ENCODE peak calls at places on chromosomes 1 and 21, in four cellular contexts. One of them, this sample, is unnamed.

GRCh38 chr21:28228624-28228995 is 764.1 kb downstream of the LTN1 start:
- DNase-seq in nephron progenitor cell: no peak
- DNase-seq in H4: no peak
- DNase-seq in posterior cingulate gyrus: no peak
- DNase-seq in this sample: no peak

GRCh38 chr21:37348664-37349063 is 17.9 kb upstream of the DYRK1A start:
- DNase-seq in nephron progenitor cell: no peak
- DNase-seq in H4: peak
- DNase-seq in posterior cingulate gyrus: no peak
- DNase-seq in this sample: no peak

GRCh38 chr1:153945795-153946621 is 510 bp downstream of the DENND4B start:
- DNase-seq in nephron progenitor cell: peak
- DNase-seq in H4: peak
- DNase-seq in posterior cingulate gyrus: peak
- DNase-seq in this sample: peak

GRCh38 chr21:45325206-45326168 is 37.8 kb upstream of the POFUT2 start:
- DNase-seq in nephron progenitor cell: no peak
- DNase-seq in H4: no peak
- DNase-seq in posterior cingulate gyrus: no peak
- DNase-seq in this sample: no peak

GRCh38 chr1:216566809-216567208 is 143.6 kb upstream of the USH2A start:
- DNase-seq in nephron progenitor cell: no peak
- DNase-seq in H4: peak
- DNase-seq in posterior cingulate gyrus: no peak
- DNase-seq in this sample: no peak

GRCh38 chr1:230303069-230303468 is 123.1 kb downstream of the PGBD5 start:
- DNase-seq in nephron progenitor cell: no peak
- DNase-seq in H4: no peak
- DNase-seq in posterior cingulate gyrus: no peak
- DNase-seq in this sample: no peak

GRCh38 chr1:203858055-203858454 is 3.3 kb upstream of the SNRPE start:
- DNase-seq in nephron progenitor cell: no peak
- DNase-seq in H4: no peak
- DNase-seq in posterior cingulate gyrus: no peak
- DNase-seq in this sample: no peak

GRCh38 chr1:228733576-228733975 is 1.7 kb upstream of the RHOU start:
- DNase-seq in nephron progenitor cell: no peak
- DNase-seq in H4: no peak
- DNase-seq in posterior cingulate gyrus: no peak
- DNase-seq in this sample: no peak

GRCh38 chr1:231162300-231162969 is 577 bp downstream of the TRIM67 start:
- DNase-seq in nephron progenitor cell: peak
- DNase-seq in H4: no peak
- DNase-seq in posterior cingulate gyrus: no peak
- DNase-seq in this sample: no peak

GRCh38 chr1:107430540-107431228 is 289.8 kb downstream of the NTNG1 start:
- DNase-seq in nephron progenitor cell: peak
- DNase-seq in H4: peak
- DNase-seq in posterior cingulate gyrus: no peak
- DNase-seq in this sample: no peak

GRCh38 chr1:164440222-164440621 is 118.8 kb upstream of the PBX1 start:
- DNase-seq in nephron progenitor cell: peak
- DNase-seq in H4: peak
- DNase-seq in posterior cingulate gyrus: no peak
- DNase-seq in this sample: peak

GRCh38 chr1:58857673-58858343 is 74.0 kb upstream of the JUN start:
- DNase-seq in nephron progenitor cell: no peak
- DNase-seq in H4: no peak
- DNase-seq in posterior cingulate gyrus: no peak
- DNase-seq in this sample: no peak

GRCh38 chr1:13494025-13494424 is 19.8 kb downstream of the LRRC38 start:
- DNase-seq in nephron progenitor cell: no peak
- DNase-seq in H4: no peak
- DNase-seq in posterior cingulate gyrus: no peak
- DNase-seq in this sample: no peak

GRCh38 chr21:15669247-15669646 is 60.5 kb upstream of the USP25 start:
- DNase-seq in nephron progenitor cell: no peak
- DNase-seq in H4: no peak
- DNase-seq in posterior cingulate gyrus: no peak
- DNase-seq in this sample: no peak

GRCh38 chr1:186076006-186076405 is 299.0 kb downstream of the TPR start:
- DNase-seq in nephron progenitor cell: no peak
- DNase-seq in H4: no peak
- DNase-seq in posterior cingulate gyrus: no peak
- DNase-seq in this sample: no peak

GRCh38 chr1:33295450-33296081 is 25.3 kb downstream of the A3GALT2 start:
- DNase-seq in nephron progenitor cell: peak
- DNase-seq in H4: peak
- DNase-seq in posterior cingulate gyrus: peak
- DNase-seq in this sample: peak

GRCh38 chr1:228018961-228019721 is 12.3 kb downstream of the WNT3A start:
- DNase-seq in nephron progenitor cell: no peak
- DNase-seq in H4: no peak
- DNase-seq in posterior cingulate gyrus: no peak
- DNase-seq in this sample: no peak

GRCh38 chr1:4174291-4175200 is 274.5 kb upstream of the C1orf174 start:
- DNase-seq in nephron progenitor cell: no peak
- DNase-seq in H4: no peak
- DNase-seq in posterior cingulate gyrus: no peak
- DNase-seq in this sample: no peak

GRCh38 chr1:70038025-70038424 is 167.4 kb downstream of the LRRC40 start:
- DNase-seq in nephron progenitor cell: no peak
- DNase-seq in H4: peak
- DNase-seq in posterior cingulate gyrus: no peak
- DNase-seq in this sample: no peak

GRCh38 chr1:55610203-55610602 is 395.0 kb upstream of the USP24 start:
- DNase-seq in nephron progenitor cell: no peak
- DNase-seq in H4: no peak
- DNase-seq in posterior cingulate gyrus: no peak
- DNase-seq in this sample: no peak

GRCh38 chr1:152886758-152887409 is 8.8 kb downstream of the SMCP start:
- DNase-seq in nephron progenitor cell: no peak
- DNase-seq in H4: peak
- DNase-seq in posterior cingulate gyrus: no peak
- DNase-seq in this sample: no peak

GRCh38 chr1:99808391-99809115 is 41.6 kb upstream of the AGL start:
- DNase-seq in nephron progenitor cell: peak
- DNase-seq in H4: peak
- DNase-seq in posterior cingulate gyrus: no peak
- DNase-seq in this sample: no peak

GRCh38 chr1:167342846-167343245 is 122.2 kb downstream of the POU2F1 start:
- DNase-seq in nephron progenitor cell: no peak
- DNase-seq in H4: no peak
- DNase-seq in posterior cingulate gyrus: no peak
- DNase-seq in this sample: no peak